ENCODE peak calls at places on chromosomes 12 and 14, in eight cellular contexts. R is activated CD4-positive, CD25-positive, alpha-beta regulatory T cell; H is stimulated activated CD4-positive, alpha-beta T cell treated with anti-CD3 and anti-CD28 coated beads, Interleukin-12 subunit alpha, Interleukin-12 subunit beta, amount 100 ng/mL, for 4 hours; P is activated effector memory CD4-positive, alpha-beta T cell treated with anti-CD3 and anti-CD28 coated beads, Interleukin-2, amount 50 U/mL, for 16 hours; Q is brain microvascular endothelial cell; C is left ventricle myocardium inferior; V is WTC11; W is T-helper 2 cell. M is an unnamed sample.

GRCh38 chr14:28097585-28097984 is 669.0 kb upstream of the FOXG1 start:
- DNase-seq in R (no peak), V (no peak), W (no peak), C (no peak), P (no peak), H (no peak), Q (no peak), M (no peak)

GRCh38 chr12:92602476-92602875 is 100.3 kb upstream of the PLEKHG7 start:
- DNase-seq in R (no peak), H (no peak), P (no peak), W (no peak), Q (peak), C (no peak), V (no peak), M (no peak)

GRCh38 chr12:77571768-77572167 is 258.9 kb upstream of the NAV3 start:
- DNase-seq in C (no peak), Q (no peak), W (no peak), R (no peak), V (no peak), H (no peak), P (no peak), M (no peak)

GRCh38 chr14:35215110-35215872 is 76.9 kb upstream of the PSMA6 start:
- DNase-seq in W (no peak), C (no peak), V (no peak), H (no peak), P (no peak), R (no peak), Q (peak), M (no peak)

GRCh38 chr14:100246809-100247428 is 8.0 kb downstream of the YY1 start:
- DNase-seq in Q (no peak), V (no peak), C (no peak), H (no peak), R (no peak), W (no peak), P (no peak), M (peak)

GRCh38 chr14:87155850-87156491 is 837.0 kb downstream of the GALC start:
- DNase-seq in C (no peak), V (no peak), R (no peak), W (no peak), H (no peak), P (no peak), Q (no peak), M (no peak)

GRCh38 chr14:68557648-68558047 is 235.2 kb downstream of the ZFP36L1 start:
- DNase-seq in R (no peak), P (no peak), Q (no peak), C (no peak), W (no peak), H (no peak), V (no peak), M (no peak)

GRCh38 chr12:107884769-107885694 is 110.5 kb downstream of the ASCL4 start:
- DNase-seq in H (peak), R (no peak), W (peak), Q (peak), P (peak), C (no peak), V (peak), M (peak)

GRCh38 chr14:61644185-61644584 is 51.1 kb upstream of the HIF1A start:
- DNase-seq in H (no peak), V (no peak), Q (no peak), P (no peak), W (no peak), R (no peak), C (no peak), M (no peak)

GRCh38 chr12:17489452-17489851 is 600.5 kb downstream of the RERGL start:
- DNase-seq in R (no peak), P (no peak), V (peak), C (no peak), Q (no peak), H (no peak), W (no peak), M (peak)

GRCh38 chr14:93332032-93332852 is 594 bp downstream of the BTBD7 start:
- DNase-seq in V (peak), P (no peak), Q (no peak), R (no peak), W (peak), H (peak), C (peak), M (peak)

GRCh38 chr12:53676715-53677611 is 1.1 kb upstream of the ATP5MC2 start:
- DNase-seq in P (peak), W (no peak), R (no peak), H (peak), C (peak), Q (peak), V (peak), M (peak)

GRCh38 chr14:58637391-58638230 is at the start of gene DACT1:
- DNase-seq in H (peak), P (peak), C (peak), V (peak), R (no peak), Q (peak), W (peak), M (peak)

GRCh38 chr12:79547735-79548347 is 142.9 kb downstream of the PAWR start:
- DNase-seq in Q (peak), H (no peak), C (no peak), R (no peak), V (peak), W (no peak), P (no peak), M (peak)

GRCh38 chr14:73674986-73675385 is 30.2 kb downstream of the DNAL1 start:
- DNase-seq in C (no peak), V (no peak), P (no peak), W (no peak), H (no peak), R (no peak), Q (no peak), M (no peak)

GRCh38 chr12:131789638-131790037 is 38.6 kb upstream of the MMP17 start:
- DNase-seq in W (no peak), V (no peak), H (no peak), R (no peak), C (no peak), Q (no peak), P (no peak), M (no peak)

GRCh38 chr12:6954754-6955461 is 3.8 kb downstream of the PTPN6 start:
- DNase-seq in C (peak), R (no peak), V (no peak), H (no peak), W (no peak), P (no peak), Q (no peak), M (no peak)

GRCh38 chr12:112858776-112859175 is 48.0 kb upstream of the OAS1 start:
- DNase-seq in V (no peak), W (no peak), H (no peak), Q (no peak), R (no peak), C (no peak), P (no peak), M (no peak)

GRCh38 chr12:56206373-56207166 is 15.2 kb downstream of the RNF41 start:
- DNase-seq in R (no peak), W (peak), P (peak), C (peak), Q (peak), V (peak), H (peak), M (peak)

GRCh38 chr12:50533203-50533584 is 28.4 kb downstream of the DIP2B start:
- DNase-seq in P (no peak), Q (no peak), C (no peak), H (no peak), R (no peak), W (no peak), V (no peak), M (peak)

GRCh38 chr14:77041837-77042557 is 13.5 kb upstream of the IRF2BPL start:
- DNase-seq in V (no peak), H (no peak), C (peak), Q (peak), R (no peak), W (no peak), P (no peak), M (no peak)

GRCh38 chr14:106556665-106557289 is 1030.4 kb downstream of the TMEM121 start:
- DNase-seq in Q (no peak), H (peak), V (peak), C (no peak), W (peak), P (peak), R (peak), M (peak)

GRCh38 chr14:21098134-21098891 is at the start of gene ZNF219:
- DNase-seq in P (peak), C (peak), W (peak), H (peak), V (peak), R (no peak), Q (no peak), M (peak)

GRCh38 chr12:112907415-112908157 is 824 bp downstream of the OAS1 start:
- DNase-seq in H (no peak), V (no peak), C (no peak), P (no peak), W (no peak), R (no peak), Q (no peak), M (no peak)

GRCh38 chr12:26017484-26018211 is 59.2 kb downstream of the RASSF8 start:
- DNase-seq in Q (no peak), V (peak), H (no peak), C (no peak), R (no peak), W (no peak), P (no peak), M (peak)

GRCh38 chr12:122124370-122124769 is 45.8 kb downstream of the MLXIP start:
- DNase-seq in R (no peak), C (no peak), W (no peak), P (no peak), Q (no peak), V (no peak), H (no peak), M (no peak)

GRCh38 chr14:61891810-61892209 is 129.6 kb downstream of the SNAPC1 start:
- DNase-seq in W (no peak), H (no peak), C (no peak), Q (no peak), V (no peak), R (no peak), P (no peak), M (no peak)

GRCh38 chr12:100593490-100593889 is 20.0 kb downstream of the GAS2L3 start:
- DNase-seq in V (no peak), C (no peak), Q (peak), P (no peak), H (no peak), W (no peak), R (no peak), M (no peak)

GRCh38 chr14:63276492-63277342 is 42.0 kb downstream of the GPHB5 start:
- DNase-seq in W (no peak), P (no peak), C (no peak), Q (peak), H (no peak), V (no peak), R (no peak), M (peak)

GRCh38 chr12:81208193-81208946 is 130.5 kb downstream of the ACSS3 start:
- DNase-seq in W (no peak), H (no peak), Q (no peak), V (no peak), C (no peak), P (no peak), R (no peak), M (no peak)

GRCh38 chr14:67457782-67458181 is 30.7 kb downstream of the TMEM229B start:
- DNase-seq in V (peak), R (no peak), W (no peak), P (no peak), C (peak), H (no peak), Q (no peak), M (peak)

GRCh38 chr12:12560587-12561304 is 1.9 kb downstream of the DUSP16 start:
- DNase-seq in W (peak), Q (peak), C (no peak), P (peak), R (no peak), H (peak), V (no peak), M (peak)

GRCh38 chr14:106518054-106518943 is 991.9 kb downstream of the TMEM121 start:
- DNase-seq in C (peak), P (peak), Q (no peak), H (peak), R (peak), W (peak), V (no peak), M (no peak)

GRCh38 chr12:64080319-64081008 is 141.6 kb downstream of the KICS2 start:
- DNase-seq in V (no peak), Q (no peak), W (no peak), C (no peak), R (no peak), H (no peak), P (no peak), M (no peak)

GRCh38 chr14:89977668-89978067 is 21.9 kb downstream of the TDP1 start:
- DNase-seq in Q (no peak), C (no peak), H (no peak), V (no peak), W (no peak), P (no peak), R (no peak), M (no peak)

GRCh38 chr12:56129210-56129691 is 1.2 kb downstream of the ESYT1 start:
- DNase-seq in R (peak), W (peak), H (peak), Q (no peak), C (peak), P (peak), V (peak), M (peak)

M was measured in endodermal cell.